ENCODE peak calls at places on chromosome 1, in ten cellular contexts. P is fibroblast of lung; F is esophagus squamous epithelium; Y is CD8-positive, alpha-beta T cell; R is mammary epithelial cell; Q is thoracic aorta; W is AG04450; X is choroid plexus epithelial cell; D is cardiac fibroblast; U is foreskin fibroblast. H is an unnamed sample.

GRCh38 chr1:187051618-187052232 is 223.0 kb downstream of the PLA2G4A start:
- DNase-seq in Q (no peak), X (peak; percentile 73), R (peak; percentile 31), W (peak; percentile 7), P (peak; percentile 39), Y (no peak), F (no peak), U (peak; percentile 66), D (peak; percentile 56), H (peak; percentile 50)

GRCh38 chr1:150557065-150557600 is 7.9 kb downstream of the ADAMTSL4 start:
- DNase-seq in D (no peak), F (no peak), U (peak; percentile 0), Q (no peak), X (no peak), W (no peak), R (no peak), P (no peak), Y (no peak), H (no peak)

GRCh38 chr1:180609643-180610555 is 21.9 kb upstream of the XPR1 start:
- DNase-seq in P (no peak), W (no peak), D (peak; percentile 73), U (peak; percentile 60), X (peak; percentile 51), F (no peak), Y (no peak), Q (no peak), R (no peak), H (no peak)

GRCh38 chr1:161177936-161178244 is 583 bp upstream of the B4GALT3 start:
- DNase-seq in Q (no peak), X (no peak), W (no peak), P (no peak), Y (no peak), D (no peak), U (no peak), R (no peak), F (no peak), H (no peak)

GRCh38 chr1:1063945-1064831 is 9.9 kb downstream of the RNF223 start:
- DNase-seq in Y (peak; percentile 81), W (peak; percentile 63), X (peak; percentile 89), U (peak; percentile 76), Q (no peak), F (no peak), P (peak; percentile 87), D (peak; percentile 81), R (peak; percentile 84), H (peak; percentile 86)

GRCh38 chr1:39501666-39502065 is 10.2 kb downstream of the BMP8A start:
- DNase-seq in D (peak; percentile 85), P (peak; percentile 39), R (peak; percentile 62), X (no peak), W (peak; percentile 11), Y (no peak), Q (no peak), U (peak; percentile 92), F (no peak), H (no peak)

GRCh38 chr1:112674986-112675727 is 698 bp downstream of the MOV10 start:
- DNase-seq in F (no peak), W (no peak), U (peak; percentile 71), X (no peak), R (peak; percentile 17), Q (no peak), P (no peak), Y (peak; percentile 38), D (no peak), H (peak; percentile 18)

GRCh38 chr1:164648211-164649080 is 89.5 kb downstream of the PBX1 start:
- DNase-seq in Q (no peak), P (peak; percentile 59), X (peak; percentile 70), U (no peak), W (no peak), D (no peak), R (no peak), F (no peak), Y (no peak), H (peak; percentile 29)

GRCh38 chr1:107820797-107821196 is 144.2 kb downstream of the VAV3 start:
- DNase-seq in U (peak; percentile 33), D (no peak), Q (no peak), X (peak; percentile 53), W (no peak), R (peak; percentile 60), Y (no peak), F (no peak), P (peak; percentile 13), H (peak; percentile 25)

GRCh38 chr1:20551161-20551560 is 1.2 kb upstream of the FAM43B start:
- DNase-seq in U (no peak), Y (no peak), R (no peak), F (no peak), W (no peak), Q (no peak), D (no peak), X (no peak), P (no peak), H (no peak)

GRCh38 chr1:100222428-100222827 is 27.2 kb downstream of the DBT start:
- DNase-seq in R (no peak), Y (no peak), D (no peak), P (no peak), Q (no peak), F (no peak), X (no peak), W (no peak), U (no peak), H (no peak)

DNA sequence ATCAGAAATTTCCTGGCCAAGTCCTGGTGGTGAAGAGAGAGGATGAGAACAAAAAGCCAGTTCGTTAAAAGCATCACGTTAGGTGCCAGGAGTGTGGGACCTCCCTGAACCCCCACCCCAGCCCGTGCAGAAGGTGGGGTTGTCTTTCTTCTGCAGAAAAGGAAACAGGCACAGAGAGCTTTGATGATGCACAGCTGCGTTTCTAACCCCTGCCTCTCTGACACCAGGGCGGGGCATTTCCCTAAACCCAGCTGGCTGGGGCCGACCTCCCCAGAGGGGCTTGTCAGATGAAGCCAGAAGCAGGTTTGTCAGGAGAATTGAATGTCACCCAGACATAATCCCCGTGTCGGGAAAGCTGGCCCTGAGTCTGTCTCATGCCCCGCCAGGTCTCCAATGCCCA is 189.3 kb upstream of the EDN2 start:
- DNase-seq in D (no peak), F (no peak), Q (no peak), P (no peak), Y (no peak), R (no peak), W (no peak), U (no peak), X (no peak), H (no peak)
- H3K4me3 ChIP-seq in D (no peak overlapping the region), F (no peak overlapping the region), Q (no peak overlapping the region), P (no peak overlapping the region), Y (peak overlapping the region; percentile 30), R (no peak overlapping the region), W (no peak overlapping the region), U (no peak overlapping the region), X (no peak overlapping the region), H (no peak overlapping the region)

GRCh38 chr1:54971317-54971791 is 9.1 kb upstream of the TMEM61 start:
- DNase-seq in D (no peak), P (peak; percentile 54), Y (no peak), Q (no peak), R (peak; percentile 84), W (no peak), F (no peak), X (peak; percentile 29), U (peak; percentile 43), H (peak; percentile 27)

GRCh38 chr1:54972436-54972835 is 8.0 kb upstream of the TMEM61 start:
- DNase-seq in U (no peak), R (no peak), Q (no peak), Y (no peak), W (no peak), F (no peak), D (no peak), X (no peak), P (no peak), H (no peak)

GRCh38 chr1:54975709-54976108 is 4.7 kb upstream of the TMEM61 start:
- DNase-seq in X (no peak), W (no peak), Y (no peak), F (no peak), P (no peak), D (no peak), U (no peak), Q (no peak), R (no peak), H (no peak)

GRCh38 chr1:54970901-54971300 is 9.5 kb upstream of the TMEM61 start:
- DNase-seq in R (peak; percentile 69), Q (no peak), P (no peak), X (no peak), Y (no peak), U (no peak), W (no peak), D (no peak), F (no peak), H (no peak)

GRCh38 chr1:54973205-54973921 is 7.1 kb upstream of the TMEM61 start:
- DNase-seq in U (peak; percentile 77), F (no peak), P (peak; percentile 59), Q (no peak), D (peak; percentile 77), W (no peak), Y (no peak), X (peak; percentile 38), R (no peak), H (peak; percentile 28)
- TF ChIP-seq CTCF in U (peak; percentile 52), F (peak; percentile 27), P (peak; percentile 67), Q (peak; percentile 35), D (peak; percentile 52), W (peak; percentile 61), Y (no peak), X (peak; percentile 70), R (peak; percentile 31), H (peak; percentile 63)

GRCh38 chr1:79198841-79199240 is 192.3 kb upstream of the ADGRL4 start:
- DNase-seq in X (peak; percentile 70), Y (no peak), Q (no peak), U (peak; percentile 82), W (peak; percentile 13), D (peak; percentile 72), P (peak; percentile 72), F (no peak), R (peak; percentile 68), H (peak; percentile 62)

GRCh38 chr1:79188371-79188770 is 181.8 kb upstream of the ADGRL4 start:
- DNase-seq in P (peak; percentile 56), D (peak; percentile 40), F (no peak), U (peak; percentile 72), W (no peak), Y (no peak), X (peak; percentile 61), Q (no peak), R (peak; percentile 27), H (peak; percentile 59)

GRCh38 chr1:79197421-79197820 is 190.9 kb upstream of the ADGRL4 start:
- DNase-seq in W (no peak), U (peak; percentile 53), R (peak; percentile 14), D (peak; percentile 58), Y (no peak), F (no peak), X (peak; percentile 71), P (peak; percentile 12), Q (no peak), H (peak; percentile 25)

GRCh38 chr1:79190074-79190473 is 183.5 kb upstream of the ADGRL4 start:
- DNase-seq in W (no peak), Y (no peak), U (no peak), D (peak; percentile 50), F (no peak), Q (no peak), R (no peak), X (peak; percentile 9), P (peak; percentile 55), H (peak; percentile 22)

GRCh38 chr1:79193211-79194079 is 186.9 kb upstream of the ADGRL4 start:
- DNase-seq in X (peak; percentile 75), W (no peak), R (peak; percentile 74), F (no peak), Y (no peak), D (peak; percentile 82), Q (no peak), P (peak; percentile 81), U (peak; percentile 83), H (peak; percentile 75)
- H3K4me3 ChIP-seq in X (peak overlapping the region; percentile 7), W (no peak overlapping the region), R (no peak overlapping the region), F (no peak overlapping the region), Y (no peak overlapping the region), D (peak overlapping the region; percentile 16), Q (no peak overlapping the region), P (no peak overlapping the region), U (no peak overlapping the region), H (no peak overlapping the region)

GRCh38 chr1:82565146-82565545 is 764.4 kb downstream of the ADGRL2 start:
- DNase-seq in D (peak; percentile 66), F (no peak), Q (no peak), X (peak; percentile 88), R (peak; percentile 75), P (peak; percentile 91), Y (no peak), W (no peak), U (peak; percentile 91), H (peak; percentile 90)
- TF ChIP-seq CTCF in D (peak; percentile 44), F (peak; percentile 7), Q (no peak), X (peak; percentile 41), R (peak; percentile 30), P (peak; percentile 21), Y (no peak), W (no peak), U (peak; percentile 10), H (peak; percentile 39)

H was measured in astrocyte of the spinal cord.